ENCODE peak calls at places on chromosome 4, in seven cellular contexts. One of them, this sample, is unnamed.
A peak's percentile ranks its signal among the peaks of the same experiment; 100 is the strongest.

GRCh38 chr4:86014599-86014998 is 345.3 kb downstream of the MAPK10 start:
- DNase-seq in aorta: no peak
- DNase-seq in mesenchymal stem cell: peak; percentile 46
- DNase-seq in tibial artery: no peak
- DNase-seq in OCI-LY7: peak; percentile 24
- DNase-seq in HAP-1: no peak
- DNase-seq in mesendoderm: peak; percentile 91
- DNase-seq in this sample: no peak

GRCh38 chr4:76977731-76978350 is 28.3 kb downstream of the SEPTIN11 start:
- DNase-seq in HAP-1: no peak
- DNase-seq in tibial artery: no peak
- DNase-seq in mesenchymal stem cell: peak; percentile 73
- DNase-seq in mesendoderm: no peak
- DNase-seq in OCI-LY7: no peak
- DNase-seq in aorta: no peak
- DNase-seq in this sample: no peak

GRCh38 chr4:93267747-93268146 is 560.8 kb upstream of the ATOH1 start:
- DNase-seq in mesendoderm: peak; percentile 82
- DNase-seq in mesenchymal stem cell: no peak
- DNase-seq in tibial artery: no peak
- DNase-seq in OCI-LY7: no peak
- DNase-seq in aorta: no peak
- DNase-seq in HAP-1: no peak
- DNase-seq in this sample: no peak

GRCh38 chr4:122584517-122584916 is 36.3 kb downstream of the IL21 start:
- DNase-seq in mesendoderm: no peak
- DNase-seq in OCI-LY7: no peak
- DNase-seq in HAP-1: no peak
- DNase-seq in tibial artery: no peak
- DNase-seq in mesenchymal stem cell: peak; percentile 91
- DNase-seq in aorta: no peak
- DNase-seq in this sample: no peak

GRCh38 chr4:184343400-184344177 is 125.9 kb upstream of the ENPP6 start:
- DNase-seq in HAP-1: peak; percentile 78
- DNase-seq in aorta: peak; percentile 83
- DNase-seq in mesendoderm: peak; percentile 91
- DNase-seq in mesenchymal stem cell: peak; percentile 84
- DNase-seq in OCI-LY7: peak; percentile 64
- DNase-seq in tibial artery: peak; percentile 84
- DNase-seq in this sample: peak; percentile 77

GRCh38 chr4:128868758-128869157 is 59.3 kb downstream of the JADE1 start:
- DNase-seq in tibial artery: no peak
- DNase-seq in HAP-1: no peak
- DNase-seq in mesendoderm: no peak
- DNase-seq in mesenchymal stem cell: no peak
- DNase-seq in aorta: no peak
- DNase-seq in OCI-LY7: no peak
- DNase-seq in this sample: no peak

GRCh38 chr4:41396869-41397268 is 140.1 kb downstream of the UCHL1 start:
- DNase-seq in HAP-1: no peak
- DNase-seq in OCI-LY7: no peak
- DNase-seq in tibial artery: no peak
- DNase-seq in aorta: no peak
- DNase-seq in mesenchymal stem cell: no peak
- DNase-seq in mesendoderm: no peak
- DNase-seq in this sample: no peak

GRCh38 chr4:150501983-150502382 is 80.0 kb upstream of the MAB21L2 start:
- DNase-seq in tibial artery: no peak
- DNase-seq in HAP-1: no peak
- DNase-seq in mesendoderm: no peak
- DNase-seq in mesenchymal stem cell: no peak
- DNase-seq in aorta: no peak
- DNase-seq in OCI-LY7: no peak
- DNase-seq in this sample: no peak

GRCh38 chr4:5788144-5788543 is 77.1 kb downstream of the EVC start:
- DNase-seq in HAP-1: no peak
- DNase-seq in mesendoderm: no peak
- DNase-seq in aorta: no peak
- DNase-seq in mesenchymal stem cell: no peak
- DNase-seq in OCI-LY7: no peak
- DNase-seq in tibial artery: peak; percentile 23
- DNase-seq in this sample: no peak

GRCh38 chr4:120009731-120010130 is 56.9 kb downstream of the MAD2L1 start:
- DNase-seq in HAP-1: no peak
- DNase-seq in tibial artery: no peak
- DNase-seq in mesenchymal stem cell: peak; percentile 93
- DNase-seq in OCI-LY7: no peak
- DNase-seq in aorta: no peak
- DNase-seq in mesendoderm: no peak
- DNase-seq in this sample: no peak

GRCh38 chr4:7351014-7351413 is 83.7 kb downstream of the PSAPL1 start:
- DNase-seq in mesendoderm: no peak
- DNase-seq in aorta: no peak
- DNase-seq in mesenchymal stem cell: no peak
- DNase-seq in HAP-1: no peak
- DNase-seq in OCI-LY7: no peak
- DNase-seq in tibial artery: no peak
- DNase-seq in this sample: no peak

GRCh38 chr4:4761128-4761991 is 98.1 kb upstream of the MSX1 start:
- DNase-seq in OCI-LY7: peak; percentile 22
- DNase-seq in tibial artery: no peak
- DNase-seq in aorta: no peak
- DNase-seq in mesendoderm: peak; percentile 90
- DNase-seq in HAP-1: peak; percentile 54
- DNase-seq in mesenchymal stem cell: peak; percentile 29
- DNase-seq in this sample: no peak

DNA sequence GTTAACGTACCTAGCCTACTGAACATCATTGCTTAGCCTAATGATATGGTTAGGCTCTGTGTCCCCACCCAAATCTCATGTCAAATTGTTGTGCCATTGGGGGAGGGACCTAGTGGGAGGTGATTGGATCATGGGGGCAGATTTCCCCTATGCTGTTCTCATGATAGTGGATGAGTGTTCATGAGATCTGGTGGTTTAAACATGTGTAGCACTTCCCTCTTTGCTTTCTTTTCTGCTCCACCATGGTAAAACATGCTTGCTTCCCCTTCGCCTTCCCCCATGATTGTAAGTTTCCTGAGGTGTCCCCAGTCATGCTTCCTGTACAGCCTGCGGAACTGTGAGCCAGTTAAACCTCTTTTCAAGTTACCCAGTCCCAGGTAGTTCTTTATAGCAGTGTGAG is 102.6 kb downstream of the RAPGEF2 start:
- DNase-seq in tibial artery: no peak
- DNase-seq in mesendoderm: no peak
- DNase-seq in OCI-LY7: no peak
- DNase-seq in HAP-1: no peak
- DNase-seq in aorta: no peak
- DNase-seq in mesenchymal stem cell: no peak
- DNase-seq in this sample: no peak
- H3K4me1 ChIP-seq in tibial artery: peaks cover 15% of the 10 kb centered on the region
- H3K4me1 ChIP-seq in mesendoderm: no peaks in the 10 kb centered on the region
- H3K4me1 ChIP-seq in OCI-LY7: peaks cover 6% of the 10 kb centered on the region
- H3K4me1 ChIP-seq in HAP-1: peaks cover 11% of the 10 kb centered on the region
- H3K4me1 ChIP-seq in aorta: no peaks in the 10 kb centered on the region
- H3K4me1 ChIP-seq in mesenchymal stem cell: no peaks in the 10 kb centered on the region
- H3K4me1 ChIP-seq in this sample: no peaks in the 10 kb centered on the region

DNA sequence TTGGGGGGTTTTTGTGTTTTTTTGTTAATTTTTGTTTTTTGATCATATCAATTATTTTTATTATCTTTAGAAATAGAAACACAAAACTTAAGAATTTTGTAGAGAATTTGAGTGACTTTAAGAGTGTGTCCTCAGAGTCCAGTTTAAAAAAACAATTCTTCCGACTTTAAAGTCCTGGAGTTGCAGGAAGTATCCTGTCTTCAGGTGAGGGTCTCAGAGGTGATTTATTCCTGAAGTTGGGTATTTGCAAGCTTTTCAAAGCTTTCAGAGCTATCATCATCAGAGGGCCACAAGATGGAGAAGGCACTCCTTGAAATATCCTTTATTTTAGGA is 23.0 kb downstream of the TLR10 start:
- DNase-seq in mesenchymal stem cell: no peak
- DNase-seq in mesendoderm: no peak
- DNase-seq in OCI-LY7: no peak
- DNase-seq in aorta: no peak
- DNase-seq in HAP-1: no peak
- DNase-seq in tibial artery: no peak
- DNase-seq in this sample: no peak
- H3K4me1 ChIP-seq in mesenchymal stem cell: no peaks in the 10 kb centered on the region
- H3K4me1 ChIP-seq in mesendoderm: no peaks in the 10 kb centered on the region
- H3K4me1 ChIP-seq in OCI-LY7: peaks cover 68% of the 10 kb centered on the region
- H3K4me1 ChIP-seq in aorta: no peaks in the 10 kb centered on the region
- H3K4me1 ChIP-seq in HAP-1: no peaks in the 10 kb centered on the region
- H3K4me1 ChIP-seq in tibial artery: peaks cover 5% of the 10 kb centered on the region
- H3K4me1 ChIP-seq in this sample: peaks cover 4% of the 10 kb centered on the region

DNA sequence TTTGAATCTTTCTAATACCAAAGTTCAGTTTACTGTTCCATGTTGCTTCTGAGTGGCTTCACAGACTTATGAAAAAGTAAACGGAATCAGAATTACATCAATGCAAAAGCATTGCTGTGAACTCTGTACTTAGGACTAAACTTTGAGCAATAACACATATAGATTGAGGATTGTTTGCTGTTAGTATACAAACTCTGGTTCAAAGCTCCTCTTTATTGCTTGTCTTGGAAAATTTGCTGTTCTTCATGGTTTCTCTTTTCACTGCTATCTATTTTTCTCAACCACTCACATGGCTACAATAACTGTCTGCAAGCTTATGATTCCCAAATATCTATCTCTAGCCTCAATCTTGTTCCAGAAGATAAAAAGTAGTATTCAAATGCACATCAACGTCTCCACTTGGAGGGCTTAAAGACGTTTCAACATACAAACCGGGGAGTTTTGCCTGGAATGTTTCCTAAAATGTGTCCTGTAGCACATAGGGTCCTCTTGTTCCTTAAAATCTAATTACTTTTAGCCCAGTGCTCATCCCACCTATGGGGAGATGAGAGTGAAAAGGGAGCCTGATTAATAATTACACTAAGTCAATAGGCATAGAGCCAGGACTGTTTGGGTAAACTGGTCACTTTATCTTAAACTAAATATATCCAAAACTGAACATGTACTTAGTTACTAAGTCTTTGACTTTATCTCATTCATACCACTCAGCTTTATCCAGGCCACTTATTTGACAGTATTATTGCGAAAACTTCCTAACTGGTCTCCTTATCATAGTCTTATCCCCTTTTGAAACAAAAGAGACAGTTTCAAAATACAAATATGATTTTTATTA is 3.6 kb upstream of the AFP start:
- DNase-seq in HAP-1: no peak
- DNase-seq in mesendoderm: no peak
- DNase-seq in OCI-LY7: no peak
- DNase-seq in aorta: no peak
- DNase-seq in mesenchymal stem cell: no peak
- DNase-seq in tibial artery: no peak
- DNase-seq in this sample: no peak
- H3K4me1 ChIP-seq in HAP-1: no peaks in the 10 kb centered on the region
- H3K4me1 ChIP-seq in mesendoderm: peaks cover 5% of the 10 kb centered on the region
- H3K4me1 ChIP-seq in OCI-LY7: no peaks in the 10 kb centered on the region
- H3K4me1 ChIP-seq in aorta: no peaks in the 10 kb centered on the region
- H3K4me1 ChIP-seq in mesenchymal stem cell: no peaks in the 10 kb centered on the region
- H3K4me1 ChIP-seq in tibial artery: no peaks in the 10 kb centered on the region
- H3K4me1 ChIP-seq in this sample: no peaks in the 10 kb centered on the region

DNA sequence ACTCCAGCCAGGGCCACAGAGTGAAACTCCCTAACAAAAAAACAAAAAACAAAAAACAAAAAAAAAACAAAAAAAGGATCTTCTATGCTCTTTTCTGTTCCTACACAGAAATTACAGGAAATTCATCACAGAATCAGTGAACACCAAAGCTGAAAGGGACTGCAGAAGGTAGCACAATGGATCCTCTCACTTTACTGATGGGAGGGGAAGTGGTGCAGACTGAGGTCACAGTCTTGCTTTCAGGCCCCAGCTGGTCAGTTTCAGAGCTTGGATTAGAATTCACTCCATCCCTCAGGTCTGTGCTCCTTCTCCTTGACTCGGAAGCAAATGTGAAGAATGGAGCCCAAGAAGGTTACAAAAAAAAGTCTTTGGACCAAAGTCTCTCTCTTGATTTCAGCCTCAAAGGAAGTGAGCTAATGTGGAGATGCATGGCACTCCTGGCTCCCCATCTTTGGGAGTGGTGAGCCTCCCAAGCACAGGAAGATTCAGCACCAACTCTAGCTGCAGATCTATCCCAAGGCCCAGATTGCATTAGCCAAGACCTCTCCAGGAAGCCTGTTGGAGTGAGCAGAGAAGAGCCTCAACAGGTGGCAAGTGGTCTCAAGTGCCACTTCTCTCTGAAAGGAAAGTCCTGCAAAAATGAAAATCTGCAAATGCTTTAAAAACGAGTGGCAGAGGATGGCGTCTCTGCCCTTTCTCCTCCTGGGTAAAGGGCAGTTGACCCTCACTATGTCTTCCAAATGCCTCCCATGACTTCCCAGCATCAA is 176.0 kb downstream of the MAML3 start:
- DNase-seq in mesenchymal stem cell: no peak
- DNase-seq in mesendoderm: no peak
- DNase-seq in HAP-1: no peak
- DNase-seq in OCI-LY7: no peak
- DNase-seq in tibial artery: no peak
- DNase-seq in aorta: no peak
- DNase-seq in this sample: no peak
- H3K4me1 ChIP-seq in mesenchymal stem cell: no peaks in the 10 kb centered on the region
- H3K4me1 ChIP-seq in mesendoderm: no peaks in the 10 kb centered on the region
- H3K4me1 ChIP-seq in HAP-1: no peaks in the 10 kb centered on the region
- H3K4me1 ChIP-seq in OCI-LY7: peaks cover 32% of the 10 kb centered on the region
- H3K4me1 ChIP-seq in tibial artery: peaks cover 45% of the 10 kb centered on the region
- H3K4me1 ChIP-seq in aorta: peaks cover 4% of the 10 kb centered on the region
- H3K4me1 ChIP-seq in this sample: peaks cover 35% of the 10 kb centered on the region

GRCh38 chr4:108965472-108966076 is 202.7 kb upstream of the ETNPPL start:
- DNase-seq in HAP-1: no peak
- DNase-seq in mesenchymal stem cell: no peak
- DNase-seq in tibial artery: no peak
- DNase-seq in aorta: no peak
- DNase-seq in mesendoderm: no peak
- DNase-seq in OCI-LY7: no peak
- DNase-seq in this sample: no peak
- H3K4me1 ChIP-seq in HAP-1: no peaks in the 10 kb centered on the region
- H3K4me1 ChIP-seq in mesenchymal stem cell: no peaks in the 10 kb centered on the region
- H3K4me1 ChIP-seq in tibial artery: no peaks in the 10 kb centered on the region
- H3K4me1 ChIP-seq in aorta: no peaks in the 10 kb centered on the region
- H3K4me1 ChIP-seq in mesendoderm: no peaks in the 10 kb centered on the region
- H3K4me1 ChIP-seq in OCI-LY7: no peaks in the 10 kb centered on the region
- H3K4me1 ChIP-seq in this sample: no peaks in the 10 kb centered on the region

GRCh38 chr4:151690164-151690856 is 70.5 kb downstream of the GATB start:
- DNase-seq in tibial artery: no peak
- DNase-seq in HAP-1: peak; percentile 82
- DNase-seq in mesenchymal stem cell: peak; percentile 54
- DNase-seq in aorta: no peak
- DNase-seq in OCI-LY7: no peak
- DNase-seq in mesendoderm: no peak
- DNase-seq in this sample: peak; percentile 35
- H3K4me1 ChIP-seq in tibial artery: no peaks in the 10 kb centered on the region
- H3K4me1 ChIP-seq in HAP-1: peaks cover 22% of the 10 kb centered on the region
- H3K4me1 ChIP-seq in mesenchymal stem cell: peaks cover 9% of the 10 kb centered on the region
- H3K4me1 ChIP-seq in aorta: no peaks in the 10 kb centered on the region
- H3K4me1 ChIP-seq in OCI-LY7: no peaks in the 10 kb centered on the region
- H3K4me1 ChIP-seq in mesendoderm: peaks cover 12% of the 10 kb centered on the region
- H3K4me1 ChIP-seq in this sample: peaks cover 51% of the 10 kb centered on the region